ENCODE peak calls at places on chromosome 17, in four cellular contexts. G is CD8-positive, alpha-beta memory T cell; Y is spleen; D is colonic mucosa. I is an unnamed sample. For H3K27me3, the result is how much of the 10 kb centered on the place peaks cover.

GRCh38 chr17:56699186-56699895 is 105.8 kb downstream of the NOG start:
- DNase-seq in G (no peak), Y (no peak), D (peak), I (peak)

GRCh38 chr17:50708050-50709000 is 611 bp upstream of the ANKRD40 start:
- DNase-seq in G (no peak), Y (no peak), D (no peak), I (no peak)

GRCh38 chr17:7932483-7932891 is 481 bp downstream of the CNTROB start:
- DNase-seq in G (no peak), Y (peak), D (peak), I (no peak)

GRCh38 chr17:7133424-7133823 is 18.8 kb upstream of the ASGR2 start:
- DNase-seq in G (peak), Y (peak), D (no peak), I (no peak)

GRCh38 chr17:20234266-20234665 is 225.1 kb downstream of the SPECC1 start:
- DNase-seq in G (no peak), Y (no peak), D (no peak), I (no peak)

GRCh38 chr17:58277107-58277506 is 3.6 kb downstream of the MPO start:
- DNase-seq in G (no peak), Y (no peak), D (no peak), I (no peak)

GRCh38 chr17:82639628-82640027 is 8.6 kb downstream of the WDR45B start:
- DNase-seq in G (no peak), Y (peak), D (no peak), I (no peak)

GRCh38 chr17:81125573-81126081 is 39.7 kb upstream of the PVALEF start:
- DNase-seq in G (no peak), Y (no peak), D (no peak), I (no peak)

GRCh38 chr17:50672831-50673551 is 34.7 kb downstream of the ANKRD40 start:
- DNase-seq in G (no peak), Y (peak), D (no peak), I (no peak)

GRCh38 chr17:51305182-51305581 is 44.8 kb downstream of the UTP18 start:
- DNase-seq in G (no peak), Y (no peak), D (no peak), I (no peak)

GRCh38 chr17:34452769-34453168 is 89.7 kb upstream of the CCL1 start:
- DNase-seq in G (no peak), Y (no peak), D (no peak), I (no peak)

GRCh38 chr17:21039839-21040575 is 2.8 kb downstream of the USP22 start:
- DNase-seq in G (peak), Y (no peak), D (peak), I (no peak)

GRCh38 chr17:39166437-39167335 is 725 bp upstream of the ARL5C start:
- DNase-seq in G (no peak), Y (no peak), D (no peak), I (no peak)

GRCh38 chr17:246226-246625 is 64.8 kb upstream of the DOC2B start:
- DNase-seq in G (no peak), Y (no peak), D (peak), I (no peak)

GRCh38 chr17:4679652-4680051 is 24.3 kb downstream of the PELP1 start:
- DNase-seq in G (no peak), Y (no peak), D (no peak), I (no peak)

GRCh38 chr17:7383742-7384488 is 3.0 kb downstream of the TNK1 start:
- DNase-seq in G (peak), Y (peak), D (no peak), I (no peak)

GRCh38 chr17:62179525-62180161 is 114.6 kb upstream of the MED13 start:
- DNase-seq in G (no peak), Y (no peak), D (peak), I (peak)

GRCh38 chr17:8880466-8880865 is 13.0 kb upstream of the PIK3R6 start:
- DNase-seq in G (no peak), Y (peak), D (no peak), I (no peak)

GRCh38 chr17:75060434-75061054 is 13.5 kb downstream of the KCTD2 start:
- DNase-seq in G (no peak), Y (no peak), D (no peak), I (no peak)

GRCh38 chr17:63740464-63741181 is 976 bp downstream of the STRADA start:
- DNase-seq in G (no peak), Y (no peak), D (peak), I (no peak)

GRCh38 chr17:39096435-39097158 is 54.8 kb downstream of the PLXDC1 start:
- DNase-seq in G (peak), Y (no peak), D (peak), I (no peak)

GRCh38 chr17:49579522-49579921 is 3.9 kb downstream of the NXPH3 start:
- DNase-seq in G (no peak), Y (no peak), D (no peak), I (no peak)

GRCh38 chr17:14203392-14203791 is 33.3 kb downstream of the CDRT15 start:
- DNase-seq in G (no peak), Y (no peak), D (no peak), I (no peak)

GRCh38 chr17:56274491-56274890 is 121.2 kb downstream of the ANKFN1 start:
- DNase-seq in G (no peak), Y (no peak), D (no peak), I (no peak)

GRCh38 chr17:75490173-75490743 is 25.1 kb downstream of the CASKIN2 start:
- DNase-seq in G (no peak), Y (no peak), D (peak), I (no peak)

DNA sequence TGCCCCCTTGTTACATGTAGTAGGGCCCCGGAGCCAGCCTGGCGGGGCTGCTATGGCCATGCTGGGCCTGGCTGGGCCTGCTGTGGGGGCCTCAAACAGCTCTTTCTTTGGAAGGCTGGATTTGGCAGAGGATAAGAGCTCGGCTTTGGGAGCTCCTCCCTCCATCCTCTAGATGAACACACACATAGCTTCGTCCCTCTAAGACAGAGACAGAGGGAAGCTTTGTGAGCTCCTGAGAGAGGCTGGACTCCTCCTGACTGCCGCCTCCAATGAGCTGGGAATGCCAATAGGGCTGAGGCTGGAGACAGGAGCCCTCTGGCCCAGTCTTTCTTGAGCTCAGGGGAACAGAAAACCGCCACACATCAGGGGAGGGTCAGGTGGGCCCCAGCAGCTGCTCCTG is 37.3 kb upstream of the CDC42EP4 start:
- DNase-seq in G (no peak), Y (no peak), D (no peak), I (no peak)
- H3K27me3 ChIP-seq in G (under half), Y (under half), D (under half), I (under half)

GRCh38 chr17:79150799-79151198 is 76.2 kb downstream of the ENGASE start:
- DNase-seq in G (no peak), Y (no peak), D (no peak), I (no peak)
- H3K27me3 ChIP-seq in G (under half), Y (under half), D (under half), I (under half)

GRCh38 chr17:43952351-43952723 is 1.4 kb downstream of the PYY start:
- DNase-seq in G (no peak), Y (no peak), D (no peak), I (no peak)

GRCh38 chr17:43950554-43950953 is 3.2 kb downstream of the PYY start:
- DNase-seq in G (no peak), Y (no peak), D (no peak), I (no peak)

GRCh38 chr17:43951750-43952149 is 2.0 kb downstream of the PYY start:
- DNase-seq in G (no peak), Y (no peak), D (no peak), I (no peak)

GRCh38 chr17:43953746-43954145 is at the start of gene PYY:
- DNase-seq in G (no peak), Y (no peak), D (no peak), I (no peak)

DNA sequence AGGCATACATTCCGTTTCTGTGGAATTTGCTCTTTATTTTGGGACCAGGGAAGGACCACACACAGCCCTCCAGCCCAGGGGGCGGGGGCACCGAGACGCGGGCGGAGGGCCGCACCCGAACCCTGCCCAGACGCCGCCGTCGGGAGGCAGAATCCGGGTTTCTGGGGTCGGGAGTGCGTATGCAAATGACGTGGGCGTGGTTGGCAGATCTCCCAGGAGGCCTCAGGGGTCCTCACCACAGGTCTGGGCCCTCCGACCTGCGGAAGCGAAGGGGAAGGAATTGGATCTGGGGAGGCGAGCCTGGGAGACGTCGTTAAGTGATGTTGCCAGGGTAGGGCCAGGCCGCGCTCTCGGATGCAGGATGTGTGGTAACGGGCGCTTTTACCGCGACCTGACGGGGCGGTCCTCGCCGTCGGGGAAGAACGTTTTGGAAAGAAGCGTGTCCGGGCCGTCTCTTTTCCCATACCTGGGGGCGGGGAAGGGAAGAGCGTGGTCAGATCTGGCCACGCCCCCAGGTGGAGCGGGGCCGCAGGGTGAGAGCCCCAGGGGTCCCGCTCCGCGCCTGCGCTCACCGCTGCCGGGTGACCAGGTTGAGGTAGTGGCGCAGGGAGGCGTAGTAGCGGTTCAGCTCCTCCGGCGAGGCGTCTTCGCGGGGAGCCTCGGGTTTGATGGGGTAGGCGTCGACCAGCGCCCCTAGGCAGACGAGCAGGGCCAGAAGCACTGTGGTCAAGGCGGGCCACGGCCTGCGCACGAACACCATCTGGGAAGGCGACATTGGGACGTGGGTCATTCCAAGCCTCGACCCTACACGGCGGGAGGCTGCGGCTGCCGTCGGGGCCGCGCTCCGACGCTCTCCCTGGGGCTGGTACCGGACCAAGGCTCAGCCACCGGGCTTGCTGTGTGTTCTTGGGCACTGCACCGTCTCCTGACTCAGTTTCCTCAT is 745 bp downstream of the PYY start:
- DNase-seq in G (no peak), Y (no peak), D (no peak), I (no peak)
- H3K27me3 ChIP-seq in G (under half), Y (under half), D (under half), I (under half)

GRCh38 chr17:68519911-68520310 is 7.7 kb downstream of the PRKAR1A start:
- DNase-seq in G (no peak), Y (no peak), D (no peak), I (no peak)
- H3K27me3 ChIP-seq in G (under half), Y (under half), D (under half), I (under half)

DNA sequence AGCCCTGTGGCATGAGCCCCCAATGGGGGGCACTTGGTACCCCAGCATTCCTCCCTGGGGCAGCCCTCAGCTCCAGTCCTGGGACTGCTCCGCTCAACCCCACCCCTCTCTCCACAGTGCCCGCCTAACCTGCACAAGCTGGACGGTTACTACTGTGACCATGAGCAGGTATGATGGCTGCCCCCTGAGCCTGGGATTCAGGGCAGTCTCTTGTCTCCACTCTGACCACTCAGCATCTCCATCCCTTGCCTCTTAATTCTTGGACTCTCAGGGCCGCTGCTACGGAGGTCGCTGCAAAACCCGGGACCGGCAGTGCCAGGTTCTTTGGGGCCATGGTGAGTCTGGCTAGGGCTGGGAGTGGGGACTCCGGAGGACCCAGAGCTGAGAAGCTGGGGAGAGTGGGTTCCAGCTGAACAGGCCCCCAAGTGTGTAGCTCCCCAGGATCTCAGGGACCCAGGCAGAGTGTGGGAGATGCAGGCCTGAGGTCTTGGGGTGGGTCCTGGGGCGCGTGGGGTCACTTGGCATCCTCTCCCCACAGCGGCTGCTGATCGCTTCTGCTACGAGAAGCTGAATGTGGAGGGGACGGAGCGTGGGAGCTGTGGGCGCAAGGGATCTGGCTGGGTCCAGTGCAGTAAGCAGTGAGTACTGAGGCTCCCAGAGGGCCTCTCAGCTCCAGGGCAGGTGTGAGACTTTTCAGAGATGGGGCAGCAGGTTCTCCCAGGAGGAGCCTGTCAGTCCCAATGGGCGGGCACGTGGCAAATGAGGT is 18.0 kb downstream of the ADAM11 start:
- DNase-seq in G (no peak), Y (no peak), D (no peak), I (no peak)
- H3K27me3 ChIP-seq in G (under half), Y (under half), D (under half), I (under half)

GRCh38 chr17:32929288-32929574 is 1.3 kb downstream of the TMEM98 start:
- DNase-seq in G (no peak), Y (no peak), D (no peak), I (no peak)

GRCh38 chr17:32929588-32929987 is 1.6 kb downstream of the TMEM98 start:
- DNase-seq in G (no peak), Y (no peak), D (no peak), I (no peak)

GRCh38 chr17:32927724-32928526 is at the start of gene TMEM98:
- DNase-seq in G (no peak), Y (no peak), D (peak), I (no peak)

GRCh38 chr17:32927201-32927723 is 691 bp upstream of the TMEM98 start:
- DNase-seq in G (no peak), Y (no peak), D (peak), I (no peak)

GRCh38 chr17:32928527-32929287 is 754 bp downstream of the TMEM98 start:
- DNase-seq in G (no peak), Y (no peak), D (no peak), I (no peak)
- H3K27me3 ChIP-seq in G (under half), Y (under half), D (under half), I (under half)

DNA sequence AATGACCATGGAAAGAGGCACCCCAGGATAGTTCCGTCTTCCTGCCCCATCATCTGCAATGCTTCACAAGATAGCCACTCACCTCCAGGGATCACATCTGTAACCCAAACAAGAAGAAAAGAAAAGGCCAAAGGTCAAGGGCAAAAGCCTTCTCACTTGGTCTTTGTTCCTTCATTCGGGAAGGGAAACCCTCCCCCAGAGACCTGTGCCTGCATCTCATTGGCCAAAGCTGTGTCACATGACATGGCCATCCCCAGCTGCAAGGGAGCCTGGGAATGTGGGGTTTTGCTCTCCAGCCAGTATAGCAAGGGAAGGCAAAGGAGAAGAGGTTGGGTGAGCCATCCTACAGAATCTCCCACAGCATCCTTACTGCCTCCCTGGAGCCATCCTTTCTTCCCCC is 47.9 kb downstream of the NOL11 start:
- DNase-seq in G (no peak), Y (no peak), D (no peak), I (no peak)
- H3K27me3 ChIP-seq in G (under half), Y (under half), D (under half), I (under half)

DNA sequence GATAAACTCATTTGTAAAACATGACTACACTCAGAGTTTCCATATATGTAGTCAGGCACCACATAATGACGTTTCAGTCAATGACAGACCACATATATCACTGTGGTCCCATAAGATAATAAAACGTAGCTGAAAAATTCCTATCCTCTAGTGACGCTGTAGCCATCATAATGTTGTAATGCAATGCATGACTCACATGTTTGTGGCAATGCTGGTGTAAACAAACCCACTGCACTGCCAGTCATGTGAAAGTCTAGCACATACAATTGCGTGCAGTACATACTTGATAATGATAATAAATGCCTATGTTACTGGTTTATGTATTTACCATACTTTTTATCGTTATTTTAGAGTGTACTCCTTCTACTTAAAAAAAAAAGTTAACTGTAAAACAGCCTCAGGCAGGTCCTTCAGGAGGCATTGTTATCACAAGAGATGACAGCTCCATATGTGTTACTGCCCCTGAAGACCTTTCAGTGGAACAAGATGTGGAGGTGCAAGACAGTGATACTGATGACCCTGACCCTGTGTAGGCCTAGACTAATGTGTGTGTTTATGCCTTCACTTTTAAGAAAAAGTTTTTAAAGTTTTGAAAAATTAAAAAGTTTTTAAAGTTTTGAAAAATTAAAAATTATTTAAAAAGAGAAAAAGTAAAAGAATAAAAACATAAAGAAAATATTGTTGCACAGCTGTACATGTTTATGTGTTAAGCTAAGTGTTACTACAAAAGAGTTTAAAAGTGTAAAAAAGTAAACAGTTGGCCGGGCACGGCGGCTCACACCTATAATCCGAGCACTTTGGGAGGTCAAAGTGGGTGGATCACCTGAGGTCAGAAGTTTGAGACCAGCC is 9.0 kb downstream of the STAT5B start:
- DNase-seq in G (peak), Y (no peak), D (no peak), I (peak)
- H3K27me3 ChIP-seq in G (under half), Y (under half), D (under half), I (under half)

I was measured in Panc1.